ENCODE peak calls at places on chromosomes 1 and 21, in four cellular contexts. O, B, H and N are unnamed samples.

GRCh38 chr1:165257969-165258459 is 98.5 kb downstream of the LMX1A start:
- DNase-seq in O (peak; percentile 70), B (peak; percentile 63), H (peak; percentile 17), N (peak; percentile 38)

GRCh38 chr1:208254862-208255261 is 10.7 kb upstream of the PLXNA2 start:
- DNase-seq in O (no peak), B (no peak), H (peak; percentile 52), N (peak; percentile 80)

GRCh38 chr1:13781907-13782633 is 82.1 kb downstream of the PRDM2 start:
- DNase-seq in O (no peak), B (no peak), H (peak; percentile 86), N (peak; percentile 85)

GRCh38 chr1:75521658-75522057 is 89.3 kb downstream of the SLC44A5 start:
- DNase-seq in O (no peak), B (no peak), H (no peak), N (no peak)

GRCh38 chr1:222454196-222454595 is 93.7 kb downstream of the HHIPL2 start:
- DNase-seq in O (no peak), B (no peak), H (peak; percentile 61), N (peak; percentile 11)

GRCh38 chr1:202249846-202250245 is 56.2 kb downstream of the LGR6 start:
- DNase-seq in O (no peak), B (no peak), H (no peak), N (no peak)

GRCh38 chr1:225972344-225973152 is 26.6 kb downstream of the SDE2 start:
- DNase-seq in O (no peak), B (no peak), H (no peak), N (no peak)

GRCh38 chr1:35886606-35887431 is 3.8 kb downstream of the AGO1 start:
- DNase-seq in O (no peak), B (peak; percentile 69), H (peak; percentile 24), N (peak; percentile 9)

GRCh38 chr1:233543338-233544255 is 70.3 kb upstream of the KCNK1 start:
- DNase-seq in O (peak; percentile 97), B (peak; percentile 2), H (peak; percentile 33), N (peak; percentile 9)

GRCh38 chr1:35560256-35561225 is 2.9 kb downstream of the NCDN start:
- DNase-seq in O (no peak), B (no peak), H (no peak), N (no peak)

GRCh38 chr1:69433073-69433472 is 134.6 kb upstream of the LRRC7 start:
- DNase-seq in O (peak; percentile 30), B (no peak), H (no peak), N (no peak)

GRCh38 chr1:32716312-32717126 is 13.9 kb upstream of the SYNC start:
- DNase-seq in O (peak; percentile 97), B (peak; percentile 53), H (no peak), N (peak; percentile 49)

GRCh38 chr1:96596226-96596625 is 125.4 kb upstream of the PTBP2 start:
- DNase-seq in O (peak; percentile 30), B (peak; percentile 66), H (peak; percentile 3), N (peak; percentile 53)

GRCh38 chr21:45289134-45289533 is 1.4 kb upstream of the POFUT2 start:
- DNase-seq in O (no peak), B (no peak), H (no peak), N (no peak)

GRCh38 chr1:93434088-93434487 is 13.8 kb upstream of the FNBP1L start:
- DNase-seq in O (no peak), B (no peak), H (no peak), N (no peak)

GRCh38 chr21:45419162-45419561 is 14.2 kb downstream of the COL18A1 start:
- DNase-seq in O (no peak), B (no peak), H (no peak), N (no peak)

GRCh38 chr21:45405819-45406762 is 1.1 kb downstream of the COL18A1 start:
- DNase-seq in O (peak; percentile 33), B (no peak), H (peak; percentile 44), N (peak; percentile 45)

GRCh38 chr1:157105988-157106812 is 6.6 kb upstream of the ETV3L start:
- DNase-seq in O (peak; percentile 59), B (peak; percentile 66), H (peak; percentile 97), N (peak; percentile 90)

GRCh38 chr1:117757668-117758067 is 151.8 kb downstream of the TENT5C start:
- DNase-seq in O (no peak), B (no peak), H (peak; percentile 81), N (no peak)

GRCh38 chr1:163427336-163427735 is 105.6 kb downstream of the NUF2 start:
- DNase-seq in O (no peak), B (no peak), H (no peak), N (no peak)

GRCh38 chr1:93699676-93700168 is 18.1 kb upstream of the BCAR3 start:
- DNase-seq in O (no peak), B (no peak), H (no peak), N (no peak)

GRCh38 chr1:198838022-198838342 is 199.1 kb downstream of the PTPRC start:
- DNase-seq in O (no peak), B (no peak), H (no peak), N (no peak)

GRCh38 chr1:171911506-171911905 is 70.2 kb downstream of the DNM3 start:
- DNase-seq in O (no peak), B (peak; percentile 6), H (no peak), N (peak; percentile 13)

GRCh38 chr1:77585610-77586314 is 96.7 kb downstream of the ZZZ3 start:
- DNase-seq in O (no peak), B (no peak), H (no peak), N (no peak)

GRCh38 chr1:217431395-217431794 is 199.5 kb downstream of the GPATCH2 start:
- DNase-seq in O (no peak), B (no peak), H (no peak), N (peak; percentile 23)
- TF ChIP-seq CTCF in O (no peak), B (no peak), H (no peak), N (peak; percentile 44)

DNA sequence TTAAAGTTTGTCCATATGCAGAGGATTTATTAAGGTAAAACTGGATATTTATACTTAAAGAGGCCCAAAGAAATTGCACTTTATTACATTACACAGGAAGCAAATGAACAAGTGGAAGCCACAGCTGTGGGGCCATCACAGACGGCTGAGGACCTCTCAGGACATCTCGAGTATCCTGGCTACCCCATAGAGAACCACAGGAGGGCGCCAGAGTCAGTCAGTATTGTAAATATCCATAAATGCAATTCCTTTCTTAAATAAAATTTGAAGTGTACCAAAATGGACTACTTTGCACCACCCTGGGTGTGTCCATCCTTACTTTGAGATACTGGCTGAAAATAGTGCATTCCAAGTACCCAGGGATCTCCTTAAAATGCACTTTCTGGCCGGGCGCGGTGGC is 257.2 kb downstream of the MRPL39 start:
- DNase-seq in O (no peak), B (peak; percentile 31), H (peak; percentile 60), N (peak; percentile 76)
- TF ChIP-seq CTCF in O (peak; percentile 27), B (peak; percentile 53), H (peak; percentile 75), N (peak; percentile 89)

GRCh38 chr1:31398246-31398645 is 14.8 kb upstream of the SERINC2 start:
- DNase-seq in O (no peak), B (no peak), H (no peak), N (no peak)

GRCh38 chr1:31400393-31400792 is 12.6 kb upstream of the SERINC2 start:
- DNase-seq in O (no peak), B (peak; percentile 83), H (peak; percentile 51), N (peak; percentile 76)

GRCh38 chr1:31397360-31398095 is 15.5 kb upstream of the SERINC2 start:
- DNase-seq in O (no peak), B (peak; percentile 44), H (peak; percentile 38), N (no peak)

GRCh38 chr1:31396633-31397351 is 16.2 kb upstream of the SERINC2 start:
- DNase-seq in O (peak; percentile 83), B (peak; percentile 95), H (peak; percentile 90), N (peak; percentile 68)

GRCh38 chr1:31401241-31401640 is 11.8 kb upstream of the SERINC2 start:
- DNase-seq in O (no peak), B (no peak), H (peak; percentile 40), N (peak; percentile 50)
- TF ChIP-seq CTCF in O (no peak), B (no peak), H (peak; percentile 18), N (peak; percentile 27)

DNA sequence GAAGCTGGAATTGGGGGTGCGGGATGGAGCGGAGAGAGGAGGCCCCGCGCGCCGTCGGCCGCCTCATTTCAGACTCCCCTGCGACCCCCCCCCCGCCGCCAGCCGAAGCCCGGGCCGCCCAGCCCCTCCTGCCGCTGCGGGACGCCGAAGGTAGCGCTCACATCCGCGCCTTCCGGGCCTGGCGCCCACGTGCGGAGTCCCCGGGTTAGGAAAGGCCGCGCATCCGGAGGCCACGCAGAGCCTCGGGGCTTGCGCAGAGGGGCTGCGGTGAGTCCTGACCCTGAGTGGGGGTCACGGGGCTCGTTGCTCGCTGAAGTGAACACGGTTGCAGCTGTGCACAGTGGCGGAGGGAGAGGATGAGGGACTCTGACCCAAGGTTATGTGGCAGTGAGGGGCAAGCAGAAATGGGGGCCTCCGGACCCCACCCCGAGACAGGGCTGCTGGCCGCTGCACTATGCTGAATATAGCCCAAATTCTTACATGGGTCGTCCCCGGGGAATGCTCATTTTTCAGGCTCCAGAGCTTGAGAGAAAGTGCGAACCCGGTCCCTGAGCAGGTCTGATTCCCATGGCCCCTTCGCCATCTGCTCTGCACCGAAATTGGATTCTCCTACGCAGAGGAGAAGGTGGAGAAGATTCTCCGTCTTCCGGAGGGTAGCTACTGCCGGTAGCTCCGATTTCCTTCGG is 691 bp upstream of the ZNF496 start:
- DNase-seq in O (peak; percentile 56), B (peak; percentile 80), H (peak; percentile 42), N (peak; percentile 45)
- TF ChIP-seq CTCF in O (no peak), B (no peak), H (no peak), N (no peak)

DNA sequence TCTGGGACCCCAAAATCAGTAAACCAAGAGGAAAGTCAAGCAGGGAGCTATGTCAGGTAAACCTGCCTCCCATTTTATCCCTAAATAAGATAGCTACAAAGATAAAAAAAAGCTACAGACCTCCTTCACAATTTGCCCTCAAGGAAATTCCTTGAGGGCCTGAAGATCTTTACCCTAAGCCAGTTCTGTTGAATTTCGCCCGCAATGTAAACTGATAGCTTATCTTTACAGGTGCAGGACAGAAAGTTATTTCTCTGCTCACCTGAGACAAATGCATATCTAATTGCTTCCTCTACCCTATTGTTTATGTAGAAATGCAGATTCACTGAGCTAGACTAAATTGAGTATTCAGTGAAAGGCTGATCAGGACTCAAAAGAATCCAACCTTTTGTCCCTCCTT is 153.4 kb upstream of the CHRM3 start:
- DNase-seq in O (no peak), B (no peak), H (no peak), N (no peak)
- TF ChIP-seq CTCF in O (no peak), B (no peak), H (no peak), N (no peak)